ENCODE peak calls at places on chromosomes 4 and X, in six cellular contexts. G, M, F, L, N and Q are unnamed samples. For H3K9me3, the result is how much of the 10 kb centered on the place peaks cover.

GRCh38 chrX:65745992-65746391 is 78.5 kb downstream of the MSN start:
- DNase-seq in N (no peak), F (no peak), M (no peak), G (no peak), L (no peak), Q (no peak)

GRCh38 chr4:39046243-39046642 is 14.0 kb upstream of the TMEM156 start:
- DNase-seq in G (no peak), F (peak), N (no peak), L (no peak), M (no peak), Q (no peak)

GRCh38 chr4:6420036-6420435 is 52.4 kb downstream of the PPP2R2C start:
- DNase-seq in N (no peak), M (no peak), F (no peak), L (no peak), G (no peak), Q (no peak)

GRCh38 chrX:42686296-42686695 is 91.7 kb downstream of the PPP1R2C start:
- DNase-seq in L (no peak), N (no peak), G (no peak), F (no peak), M (no peak), Q (no peak)

GRCh38 chr4:27270435-27270834 is 409.8 kb downstream of the STIM2 start:
- DNase-seq in F (no peak), N (no peak), G (no peak), L (no peak), M (no peak), Q (no peak)

GRCh38 chr4:17770845-17771244 is 10.6 kb downstream of the FAM184B start:
- DNase-seq in L (no peak), M (no peak), G (no peak), F (no peak), N (no peak), Q (no peak)

GRCh38 chr4:185779520-185779919 is 32.5 kb downstream of the SORBS2 start:
- DNase-seq in N (no peak), G (no peak), M (no peak), F (no peak), L (no peak), Q (no peak)

GRCh38 chr4:67465763-67466052 is 79.6 kb downstream of the CENPC start:
- DNase-seq in N (no peak), G (no peak), F (no peak), M (no peak), L (no peak), Q (no peak)

GRCh38 chr4:53497446-53498069 is 93.7 kb downstream of the LNX1 start:
- DNase-seq in F (peak), N (no peak), L (no peak), M (peak), G (peak), Q (no peak)

GRCh38 chr4:33975996-33976395 is 2268.3 kb downstream of the ARAP2 start:
- DNase-seq in F (no peak), M (no peak), L (no peak), N (no peak), G (no peak), Q (no peak)

GRCh38 chrX:19177710-19178109 is 55.4 kb upstream of the ADGRG2 start:
- DNase-seq in L (no peak), M (no peak), G (no peak), N (no peak), F (no peak), Q (no peak)

GRCh38 chr4:23572382-23572781 is 317.5 kb downstream of the PPARGC1A start:
- DNase-seq in G (no peak), L (no peak), N (no peak), M (no peak), F (no peak), Q (no peak)

GRCh38 chr4:154315741-154316140 is 175.9 kb downstream of the DCHS2 start:
- DNase-seq in N (no peak), L (no peak), M (no peak), G (no peak), F (no peak), Q (no peak)

GRCh38 chr4:3031357-3032064 is 42.8 kb downstream of the HTT-AS start:
- DNase-seq in F (no peak), M (no peak), G (no peak), N (no peak), L (no peak), Q (no peak)

GRCh38 chrX:8743126-8743732 is 11.3 kb upstream of the ANOS1 start:
- DNase-seq in L (peak), G (no peak), N (peak), M (peak), F (peak), Q (peak)

GRCh38 chrX:45767021-45767491 is 566.4 kb upstream of the DIPK2B start:
- DNase-seq in N (no peak), G (no peak), L (no peak), F (peak), M (no peak), Q (no peak)

GRCh38 chr4:85149656-85150055 is 183.2 kb upstream of the WDFY3 start:
- DNase-seq in F (peak), L (no peak), N (no peak), M (no peak), G (no peak), Q (no peak)

DNA sequence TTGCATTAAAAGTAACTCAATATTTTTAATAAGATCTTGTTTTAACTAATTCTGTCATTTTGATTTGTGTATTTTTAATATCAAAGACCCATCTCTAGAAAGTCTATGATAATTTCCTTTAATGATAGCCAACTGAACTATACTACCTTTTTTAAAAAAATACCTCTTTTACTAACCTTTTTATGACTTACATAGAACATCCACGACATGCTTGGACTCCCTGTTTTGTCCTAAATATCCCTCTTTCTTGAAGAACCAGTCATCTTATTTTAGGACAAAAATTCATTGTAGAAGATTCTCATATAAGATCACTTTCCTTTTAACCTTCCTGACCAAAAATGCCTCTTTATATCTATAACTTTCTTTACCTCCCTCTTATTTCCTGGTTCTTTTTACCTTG is 76.8 kb upstream of the GC start:
- DNase-seq in N (no peak), M (no peak), L (no peak), F (no peak), G (no peak), Q (no peak)
- H3K9me3 ChIP-seq in N (under half), M (under half), L (under half), F (under half), G (under half), Q (under half)

GRCh38 chr4:128582319-128582948 is 227.1 kb upstream of the JADE1 start:
- DNase-seq in L (no peak), M (no peak), N (no peak), F (peak), G (no peak), Q (no peak)
- H3K9me3 ChIP-seq in L (under half), M (under half), N (under half), F (under half), G (under half), Q (under half)

GRCh38 chrX:47186096-47186740 is 7.4 kb upstream of the UBA1 start:
- DNase-seq in M (no peak), N (no peak), G (no peak), L (no peak), F (no peak), Q (no peak)
- H3K9me3 ChIP-seq in M (under half), N (under half), G (under half), L (under half), F (under half), Q (under half)

GRCh38 chr4:110626532-110627153 is 3.8 kb upstream of the PITX2 start:
- DNase-seq in F (no peak), G (no peak), L (no peak), N (no peak), M (no peak), Q (no peak)

GRCh38 chr4:110629780-110630500 is 7.1 kb upstream of the PITX2 start:
- DNase-seq in L (no peak), F (no peak), M (no peak), N (no peak), G (no peak), Q (no peak)

GRCh38 chr4:110629214-110629754 is 6.4 kb upstream of the PITX2 start:
- DNase-seq in L (no peak), M (no peak), N (no peak), G (no peak), F (no peak), Q (no peak)

GRCh38 chr4:110630621-110631402 is 7.9 kb upstream of the PITX2 start:
- DNase-seq in F (no peak), L (no peak), M (no peak), N (no peak), G (no peak), Q (no peak)

DNA sequence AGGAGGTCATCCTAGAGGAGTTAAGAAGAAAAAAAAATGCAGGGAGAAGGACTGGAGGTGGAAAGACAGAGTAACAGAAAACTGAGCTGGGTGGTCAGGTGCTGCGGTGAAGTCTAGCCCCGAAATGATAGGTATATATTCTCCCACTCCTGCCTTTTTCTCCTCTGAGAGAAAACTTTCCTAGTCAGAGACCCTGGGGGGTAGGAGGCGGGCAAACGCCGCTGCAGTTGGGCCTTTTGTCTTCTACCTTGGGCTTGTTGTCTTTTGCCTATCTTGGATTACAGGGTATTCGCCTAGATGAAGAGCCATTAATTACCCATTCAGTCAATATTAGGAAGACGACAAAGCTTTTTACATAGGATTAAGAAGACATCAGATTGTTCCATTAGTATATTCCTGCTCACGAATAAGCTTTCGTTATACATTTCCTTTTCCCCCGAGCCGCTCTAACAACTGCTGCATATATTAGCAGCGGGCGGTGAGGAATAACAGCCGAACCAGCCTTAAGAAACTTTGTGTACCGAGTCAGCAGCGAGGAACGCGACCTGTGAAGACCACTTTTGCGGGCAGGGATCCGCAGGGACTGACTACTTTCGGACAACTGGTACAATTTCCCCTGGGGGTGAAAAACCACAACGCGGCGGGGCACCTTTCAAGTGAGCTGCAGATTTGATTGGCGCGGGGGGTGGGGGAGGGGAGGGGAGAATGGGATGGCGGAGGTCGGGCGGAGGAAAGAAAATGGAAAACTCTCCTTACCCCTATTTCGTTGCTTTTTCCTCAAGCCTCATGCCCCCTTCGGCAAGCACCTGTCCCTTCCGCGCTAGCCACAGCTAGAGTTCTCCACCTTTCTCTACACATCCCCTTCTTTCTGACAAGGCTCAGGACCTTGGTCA is 5.7 kb upstream of the PITX2 start:
- DNase-seq in M (no peak), G (no peak), N (no peak), F (no peak), L (no peak), Q (no peak)
- H3K9me3 ChIP-seq in M (under half), G (under half), N (under half), F (under half), L (under half), Q (under half)

GRCh38 chrX:155954793-155955192 is 42.7 kb upstream of the IL9R start:
- DNase-seq in F (no peak), G (no peak), N (no peak), L (no peak), M (no peak), Q (no peak)
- H3K9me3 ChIP-seq in F (under half), G (under half), N (under half), L (under half), M (under half), Q (under half)